ENCODE peak calls at places on chromosome 17, in six cellular contexts. I, L, E, B, Y and S are unnamed samples.
A peak's percentile ranks its signal among the peaks of the same experiment; 100 is the strongest.

GRCh38 chr17:81317436-81317821 is 22.3 kb upstream of the SLC38A10 start:
- DNase-seq in I (no peak), L (no peak), E (no peak), B (no peak), Y (no peak), S (no peak)

GRCh38 chr17:74892013-74892841 is 1.2 kb downstream of the FADS6 start:
- DNase-seq in I (no peak), L (no peak), E (no peak), B (no peak), Y (no peak), S (no peak)

GRCh38 chr17:80146121-80147034 is 550 bp downstream of the EIF4A3 start:
- DNase-seq in I (no peak), L (peak; percentile 71), E (no peak), B (peak; percentile 59), Y (peak; percentile 31), S (peak; percentile 31)

GRCh38 chr17:62782730-62783260 is 25.3 kb downstream of the MARCHF10 start:
- DNase-seq in I (no peak), L (no peak), E (no peak), B (no peak), Y (no peak), S (no peak)

GRCh38 chr17:48576479-48577309 is 1.5 kb downstream of the HOXB4 start:
- DNase-seq in I (no peak), L (no peak), E (no peak), B (no peak), Y (no peak), S (no peak)

GRCh38 chr17:69710926-69711325 is 296.4 kb downstream of the MAP2K6 start:
- DNase-seq in I (no peak), L (no peak), E (no peak), B (no peak), Y (no peak), S (no peak)

GRCh38 chr17:18259621-18260331 is 686 bp upstream of the MIEF2 start:
- DNase-seq in I (no peak), L (no peak), E (no peak), B (no peak), Y (no peak), S (no peak)

GRCh38 chr17:81256616-81257015 is 17.5 kb downstream of the NDUFAF8 start:
- DNase-seq in I (peak; percentile 5), L (no peak), E (no peak), B (no peak), Y (no peak), S (no peak)

GRCh38 chr17:57294075-57294474 is 37.8 kb downstream of the MSI2 start:
- DNase-seq in I (no peak), L (no peak), E (no peak), B (no peak), Y (no peak), S (peak; percentile 35)

GRCh38 chr17:37527249-37527851 is 37.7 kb downstream of the DUSP14 start:
- DNase-seq in I (no peak), L (peak; percentile 72), E (no peak), B (peak; percentile 92), Y (peak; percentile 45), S (peak; percentile 42)

GRCh38 chr17:45688353-45688752 is 95.8 kb upstream of the CRHR1 start:
- DNase-seq in I (no peak), L (no peak), E (no peak), B (no peak), Y (no peak), S (no peak)

GRCh38 chr17:74430706-74431567 is 951 bp upstream of the GPRC5C start:
- DNase-seq in I (peak; percentile 85), L (no peak), E (peak; percentile 83), B (peak; percentile 80), Y (no peak), S (no peak)

GRCh38 chr17:34257299-34257985 is 2.4 kb downstream of the CCL2 start:
- DNase-seq in I (no peak), L (no peak), E (no peak), B (no peak), Y (no peak), S (no peak)

GRCh38 chr17:71801301-71801700 is 319.5 kb upstream of the SOX9 start:
- DNase-seq in I (no peak), L (no peak), E (no peak), B (no peak), Y (no peak), S (no peak)

GRCh38 chr17:75371981-75372380 is 33.5 kb downstream of the GRB2 start:
- DNase-seq in I (no peak), L (no peak), E (no peak), B (no peak), Y (no peak), S (no peak)

GRCh38 chr17:49935526-49936210 is 33.3 kb upstream of the DLX4 start:
- DNase-seq in I (no peak), L (no peak), E (no peak), B (peak; percentile 20), Y (no peak), S (no peak)

DNA sequence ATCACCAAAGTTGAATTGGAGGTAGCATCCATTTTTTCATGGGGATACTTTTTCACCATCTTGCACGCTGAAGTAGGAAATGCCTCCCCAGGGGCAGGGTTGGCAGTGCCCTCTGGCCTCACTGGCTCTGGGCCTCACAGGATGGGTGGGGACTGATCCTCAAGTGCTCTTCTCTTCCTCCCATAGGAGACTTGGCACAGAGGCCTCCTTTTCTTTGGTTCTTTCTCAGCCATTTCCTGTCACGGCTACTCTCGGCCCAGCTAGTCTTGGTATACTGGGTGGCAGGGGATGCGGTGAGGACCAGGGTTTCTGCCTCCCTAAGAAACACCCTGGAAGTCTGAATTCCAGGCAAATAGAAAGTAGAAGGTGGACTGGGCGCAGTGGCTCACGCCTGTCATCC is 58.2 kb downstream of the PECAM1 start:
- DNase-seq in I (peak; percentile 54), L (no peak), E (peak; percentile 29), B (no peak), Y (no peak), S (no peak)
- H3K4me1 ChIP-seq in I (peaks cover 62% of the 10 kb centered on the region), L (peaks cover 5% of the 10 kb centered on the region), E (peaks cover 98% of the 10 kb centered on the region), B (no peaks in the 10 kb centered on the region), Y (no peaks in the 10 kb centered on the region), S (no peaks in the 10 kb centered on the region)

GRCh38 chr17:42564815-42565522 is 1.9 kb upstream of the MLX start:
- DNase-seq in I (no peak), L (no peak), E (no peak), B (no peak), Y (no peak), S (no peak)
- H3K4me1 ChIP-seq in I (peaks cover 41% of the 10 kb centered on the region), L (peaks cover 36% of the 10 kb centered on the region), E (peaks cover 75% of the 10 kb centered on the region), B (peaks cover 19% of the 10 kb centered on the region), Y (peaks cover 52% of the 10 kb centered on the region), S (peaks cover 76% of the 10 kb centered on the region)

DNA sequence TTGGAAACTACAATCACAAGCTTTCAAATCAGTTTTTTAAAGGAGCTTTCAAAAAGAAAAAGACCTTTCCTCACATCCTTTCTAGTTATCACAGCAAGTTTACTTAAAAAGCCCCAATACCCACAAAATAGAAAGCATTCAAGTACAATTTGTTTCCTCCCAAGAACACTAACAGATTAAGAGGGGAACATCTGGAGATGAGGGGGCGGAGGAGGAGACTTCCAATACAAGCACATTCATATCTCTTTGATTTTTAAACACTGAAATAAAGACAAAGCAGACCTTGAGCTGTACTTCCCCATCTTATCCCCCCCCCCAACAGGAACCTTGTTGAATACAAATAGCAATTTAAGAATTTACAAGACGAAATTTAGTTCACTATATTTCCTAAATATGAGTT is 2.0 kb downstream of the YWHAE start:
- DNase-seq in I (no peak), L (no peak), E (no peak), B (no peak), Y (no peak), S (no peak)
- H3K4me1 ChIP-seq in I (peaks cover 42% of the 10 kb centered on the region), L (peaks cover 45% of the 10 kb centered on the region), E (peaks cover 75% of the 10 kb centered on the region), B (peaks cover 41% of the 10 kb centered on the region), Y (peaks cover 54% of the 10 kb centered on the region), S (peaks cover 45% of the 10 kb centered on the region)

DNA sequence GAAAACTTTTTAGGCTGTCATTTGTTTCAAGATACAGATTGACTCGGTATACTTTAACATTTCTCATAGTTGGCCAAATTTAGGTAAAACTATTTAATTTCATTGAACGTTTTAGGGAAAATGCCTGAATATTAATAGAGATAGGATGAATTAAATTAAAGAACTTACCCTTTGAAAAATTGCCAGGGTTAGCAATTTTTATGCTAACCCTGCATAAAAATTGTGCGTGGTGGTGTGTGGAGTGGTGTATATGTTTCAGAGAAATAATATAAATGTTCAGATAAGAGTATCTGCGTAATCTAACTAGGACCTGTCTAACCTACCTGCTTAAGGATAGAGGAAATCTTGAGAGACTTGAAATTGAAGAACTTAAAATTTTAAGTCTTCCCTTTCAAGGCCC is 21.4 kb downstream of the NF1 start:
- DNase-seq in I (no peak), L (no peak), E (no peak), B (no peak), Y (no peak), S (no peak)
- H3K4me1 ChIP-seq in I (no peaks in the 10 kb centered on the region), L (no peaks in the 10 kb centered on the region), E (peaks cover 15% of the 10 kb centered on the region), B (peaks cover 9% of the 10 kb centered on the region), Y (no peaks in the 10 kb centered on the region), S (no peaks in the 10 kb centered on the region)

GRCh38 chr17:40343126-40344119 is 21.1 kb downstream of the GJD3 start:
- DNase-seq in I (peak; percentile 64), L (no peak), E (peak; percentile 66), B (no peak), Y (peak; percentile 49), S (no peak)
- H3K4me1 ChIP-seq in I (peaks cover 66% of the 10 kb centered on the region), L (peaks cover 57% of the 10 kb centered on the region), E (peaks cover 96% of the 10 kb centered on the region), B (peaks cover 61% of the 10 kb centered on the region), Y (peaks cover 72% of the 10 kb centered on the region), S (peaks cover 3% of the 10 kb centered on the region)

DNA sequence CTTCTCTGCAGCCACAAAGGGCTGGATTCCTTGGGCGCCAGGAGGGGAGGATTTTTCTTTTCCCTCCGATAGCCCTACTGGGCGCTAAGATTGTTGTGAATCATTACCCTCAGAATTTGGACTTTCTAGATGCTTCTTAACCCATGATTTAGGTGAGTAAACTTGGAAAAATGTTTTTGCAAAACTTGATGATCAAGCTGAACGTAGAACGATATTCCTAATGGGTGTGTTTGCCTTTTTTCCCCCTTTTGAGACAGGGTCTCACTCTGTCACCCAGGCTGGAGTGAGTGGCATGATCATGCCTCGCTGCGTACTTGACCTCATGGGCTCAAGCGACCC is 43.8 kb downstream of the PGS1 start:
- DNase-seq in I (no peak), L (no peak), E (no peak), B (no peak), Y (no peak), S (no peak)
- H3K4me1 ChIP-seq in I (peaks cover 23% of the 10 kb centered on the region), L (no peaks in the 10 kb centered on the region), E (peaks cover 70% of the 10 kb centered on the region), B (peaks cover 12% of the 10 kb centered on the region), Y (peaks cover 6% of the 10 kb centered on the region), S (no peaks in the 10 kb centered on the region)